ENCODE peak calls at places on chromosomes 2 and 18, in nine cellular contexts. K is activated CD4-positive, alpha-beta T cell treated with anti-CD3 and anti-CD28 coated beads, Interleukin-2, amount 10 ng/mL, durations not matched to agents 7 days and 5 days; C is GM13976; F is KG1; R is smooth muscle cell of the brain vasculature; X is HuH-7.5; V is stimulated activated CD8-positive, alpha-beta memory T cell treated with anti-CD3 and anti-CD28 coated beads, Interleukin-2, amount 100 ng/mL, for 1 hour; J is sciatic nerve; M is heart left ventricle. H is an unnamed sample.

GRCh38 chr2:57093020-57093419 is 909.2 kb downstream of the CCDC85A start:
- DNase-seq in K (no peak), C (no peak), F (no peak), R (no peak), X (no peak), V (no peak), J (no peak), M (no peak), H (no peak)

GRCh38 chr2:46010925-46011490 is 286.2 kb upstream of the EPAS1 start:
- DNase-seq in K (no peak), C (peak), F (peak), R (peak), X (no peak), V (no peak), J (no peak), M (no peak), H (peak)

GRCh38 chr2:72104821-72105588 is 42.7 kb downstream of the CYP26B1 start:
- DNase-seq in K (no peak), C (no peak), F (no peak), R (no peak), X (no peak), V (no peak), J (peak), M (no peak), H (no peak)

GRCh38 chr2:229419158-229419557 is 148.1 kb upstream of the PID1 start:
- DNase-seq in K (no peak), C (no peak), F (no peak), R (no peak), X (no peak), V (no peak), J (no peak), M (no peak), H (no peak)

GRCh38 chr2:98157557-98157956 is 70.6 kb downstream of the VWA3B start:
- DNase-seq in K (no peak), C (peak), F (no peak), R (no peak), X (no peak), V (no peak), J (no peak), M (no peak), H (no peak)

GRCh38 chr2:241358470-241358869 is 2.4 kb downstream of the FARP2 start:
- DNase-seq in K (no peak), C (peak), F (no peak), R (no peak), X (no peak), V (no peak), J (no peak), M (no peak), H (no peak)

GRCh38 chr2:98663521-98664090 is 55.2 kb downstream of the UNC50 start:
- DNase-seq in K (peak), C (no peak), F (no peak), R (no peak), X (no peak), V (no peak), J (no peak), M (no peak), H (no peak)

GRCh38 chr18:76923485-76924085 is 101.2 kb downstream of the ZNF236 start:
- DNase-seq in K (no peak), C (no peak), F (no peak), R (no peak), X (peak), V (no peak), J (no peak), M (no peak), H (no peak)

GRCh38 chr2:159140070-159140774 is 146.3 kb downstream of the WDSUB1 start:
- DNase-seq in K (no peak), C (no peak), F (no peak), R (no peak), X (no peak), V (no peak), J (no peak), M (no peak), H (peak)

GRCh38 chr18:23852236-23853045 is 162.1 kb upstream of the TTC39C start:
- DNase-seq in K (no peak), C (no peak), F (no peak), R (no peak), X (no peak), V (no peak), J (no peak), M (no peak), H (no peak)

GRCh38 chr2:157792345-157793052 is 83.6 kb downstream of the ACVR1 start:
- DNase-seq in K (no peak), C (no peak), F (no peak), R (no peak), X (no peak), V (no peak), J (no peak), M (no peak), H (peak)

GRCh38 chr2:102001767-102002142 is 10.0 kb downstream of the IL1R2 start:
- DNase-seq in K (no peak), C (no peak), F (no peak), R (no peak), X (no peak), V (no peak), J (no peak), M (no peak), H (no peak)

GRCh38 chr2:201507725-201508124 is 56.2 kb downstream of the STRADB start:
- DNase-seq in K (no peak), C (no peak), F (no peak), R (no peak), X (no peak), V (no peak), J (no peak), M (no peak), H (no peak)

GRCh38 chr2:235433860-235434259 is 60.0 kb upstream of the AGAP1 start:
- DNase-seq in K (no peak), C (no peak), F (no peak), R (no peak), X (no peak), V (no peak), J (peak), M (peak), H (peak)

H was measured in hepatic stellate cell.